ENCODE peak calls at places on chromosomes 5 and 9, in five cellular contexts. T is CD8-positive, alpha-beta T cell; G is heart right ventricle; J is natural killer cell; C is GM23338. W is an unnamed sample.

GRCh38 chr9:134396258-134396742 is 70.0 kb downstream of the RXRA start:
- DNase-seq in T (peak), G (peak), J (no peak), C (no peak), W (peak)

GRCh38 chr5:67673180-67673579 is 476.6 kb upstream of the CD180 start:
- DNase-seq in T (no peak), G (no peak), J (no peak), C (no peak), W (no peak)

GRCh38 chr9:18989865-18990264 is 43.1 kb downstream of the SAXO1 start:
- DNase-seq in T (no peak), G (no peak), J (no peak), C (no peak), W (no peak)

GRCh38 chr5:82885657-82886389 is 191.4 kb downstream of the TMEM167A start:
- DNase-seq in T (no peak), G (no peak), J (no peak), C (no peak), W (no peak)

GRCh38 chr5:117255211-117256032 is 680.8 kb upstream of the SEMA6A start:
- DNase-seq in T (no peak), G (no peak), J (no peak), C (no peak), W (no peak)

GRCh38 chr9:3337515-3337914 is 188.3 kb downstream of the RFX3 start:
- DNase-seq in T (no peak), G (peak), J (no peak), C (no peak), W (no peak)

GRCh38 chr9:107368696-107369095 is 85.6 kb downstream of the RAD23B start:
- DNase-seq in T (no peak), G (no peak), J (no peak), C (no peak), W (no peak)

GRCh38 chr5:77176429-77176828 is 34.1 kb upstream of the PDE8B start:
- DNase-seq in T (no peak), G (no peak), J (no peak), C (no peak), W (no peak)

GRCh38 chr9:76162751-76163500 is 231.3 kb downstream of the RFK start:
- DNase-seq in T (no peak), G (no peak), J (no peak), C (no peak), W (no peak)

GRCh38 chr5:123752576-123752975 is 240.6 kb downstream of the CSNK1G3 start:
- DNase-seq in T (no peak), G (peak), J (no peak), C (no peak), W (no peak)

GRCh38 chr5:35151151-35151920 is 79.0 kb downstream of the PRLR start:
- DNase-seq in T (no peak), G (no peak), J (no peak), C (peak), W (no peak)

GRCh38 chr5:119470105-119470763 is 17.9 kb downstream of the HSD17B4 start:
- DNase-seq in T (no peak), G (no peak), J (no peak), C (peak), W (peak)

GRCh38 chr9:134454386-134454978 is 128.2 kb downstream of the RXRA start:
- DNase-seq in T (no peak), G (no peak), J (no peak), C (no peak), W (no peak)

GRCh38 chr9:22595805-22596204 is 149.2 kb downstream of the DMRTA1 start:
- DNase-seq in T (no peak), G (no peak), J (no peak), C (no peak), W (no peak)

GRCh38 chr9:89686134-89686533 is 81.3 kb downstream of the GADD45G start:
- DNase-seq in T (no peak), G (no peak), J (no peak), C (no peak), W (no peak)

GRCh38 chr5:72288923-72289322 is 31.1 kb downstream of the MRPS27 start:
- DNase-seq in T (no peak), G (peak), J (no peak), C (no peak), W (no peak)

GRCh38 chr5:39399135-39400036 is 25.4 kb downstream of the DAB2 start:
- DNase-seq in T (no peak), G (peak), J (no peak), C (peak), W (peak)

GRCh38 chr9:109317311-109317978 is 3.4 kb downstream of the EPB41L4B start:
- DNase-seq in T (no peak), G (no peak), J (no peak), C (peak), W (no peak)

GRCh38 chr5:55604611-55605067 is 69.9 kb upstream of the PLPP1 start:
- DNase-seq in T (no peak), G (no peak), J (no peak), C (no peak), W (no peak)

GRCh38 chr9:4141201-4141750 is 158.6 kb downstream of the GLIS3 start:
- DNase-seq in T (no peak), G (no peak), J (no peak), C (no peak), W (no peak)

GRCh38 chr9:101235105-101235866 is 149.5 kb downstream of the BAAT start:
- DNase-seq in T (no peak), G (no peak), J (no peak), C (peak), W (no peak)

GRCh38 chr5:158695595-158696330 is 404.0 kb downstream of the EBF1 start:
- DNase-seq in T (peak), G (peak), J (peak), C (peak), W (peak)

GRCh38 chr5:16492398-16493175 is 27.0 kb upstream of the ZNF622 start:
- DNase-seq in T (no peak), G (peak), J (no peak), C (no peak), W (no peak)

GRCh38 chr9:86974421-86974820 is 27.1 kb upstream of the GAS1 start:
- DNase-seq in T (no peak), G (no peak), J (no peak), C (no peak), W (no peak)

GRCh38 chr5:57406591-57406990 is 76.0 kb downstream of the ACTBL2 start:
- DNase-seq in T (no peak), G (no peak), J (no peak), C (no peak), W (no peak)

GRCh38 chr9:110650261-110650660 is 18.3 kb upstream of the MUSK start:
- DNase-seq in T (no peak), G (no peak), J (no peak), C (no peak), W (no peak)

GRCh38 chr5:109612278-109612905 is 77.3 kb upstream of the MAN2A1 start:
- DNase-seq in T (no peak), G (no peak), J (no peak), C (no peak), W (no peak)

GRCh38 chr9:32722704-32723103 is 60.6 kb upstream of the TMEM215 start:
- DNase-seq in T (no peak), G (no peak), J (no peak), C (no peak), W (no peak)

GRCh38 chr9:126797903-126798302 is 6.9 kb upstream of the ZBTB43 start:
- DNase-seq in T (no peak), G (no peak), J (no peak), C (no peak), W (no peak)

GRCh38 chr5:141192110-141192725 is at the start of gene PCDHB10:
- DNase-seq in T (no peak), G (no peak), J (no peak), C (peak), W (peak)

GRCh38 chr5:132102101-132102701 is 28.6 kb downstream of the CSF2 start:
- DNase-seq in T (peak), G (no peak), J (peak), C (no peak), W (no peak)

GRCh38 chr9:70136632-70137031 is 93.0 kb downstream of the MAMDC2 start:
- DNase-seq in T (no peak), G (no peak), J (no peak), C (no peak), W (no peak)

GRCh38 chr5:143676794-143677193 is 135.2 kb upstream of the HMHB1 start:
- DNase-seq in T (no peak), G (peak), J (no peak), C (no peak), W (no peak)

GRCh38 chr5:155872801-155873200 is 454.2 kb upstream of the SGCD start:
- DNase-seq in T (no peak), G (peak), J (no peak), C (no peak), W (no peak)

GRCh38 chr5:155870636-155871035 is 456.3 kb upstream of the SGCD start:
- DNase-seq in T (no peak), G (no peak), J (no peak), C (no peak), W (no peak)

GRCh38 chr5:155871623-155872022 is 455.3 kb upstream of the SGCD start:
- DNase-seq in T (no peak), G (peak), J (no peak), C (peak), W (no peak)

DNA sequence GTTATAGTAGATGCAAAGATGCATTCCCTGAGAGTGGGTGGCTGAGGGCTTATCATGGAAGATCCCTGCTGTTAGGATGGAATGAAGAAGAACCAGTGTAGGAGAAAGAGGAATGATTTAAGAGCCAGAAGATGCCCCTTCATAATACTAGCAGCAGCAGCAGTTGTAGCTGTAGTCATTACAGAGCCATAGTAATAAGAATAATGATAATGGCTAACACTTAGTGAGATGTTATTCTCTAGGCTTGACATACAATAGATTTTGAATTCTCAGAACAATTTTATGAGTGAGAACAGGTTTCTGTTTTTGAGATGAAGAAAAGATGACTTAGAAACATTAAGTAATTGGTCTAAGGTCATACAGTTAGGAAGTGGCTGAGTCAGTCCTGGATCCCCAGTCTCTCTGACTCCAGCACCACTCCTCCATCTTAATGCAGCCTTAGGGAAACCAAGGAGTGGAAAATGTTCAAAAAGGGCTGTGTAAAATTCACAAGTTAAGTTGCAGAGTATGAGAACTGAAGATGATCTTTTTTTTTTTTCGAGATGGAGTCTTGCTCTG is 459.4 kb upstream of the SGCD start:
- DNase-seq in T (no peak), G (no peak), J (no peak), C (no peak), W (no peak)
- TF ChIP-seq CTCF in T (no peak), G (no peak), J (no peak), C (no peak), W (no peak)

DNA sequence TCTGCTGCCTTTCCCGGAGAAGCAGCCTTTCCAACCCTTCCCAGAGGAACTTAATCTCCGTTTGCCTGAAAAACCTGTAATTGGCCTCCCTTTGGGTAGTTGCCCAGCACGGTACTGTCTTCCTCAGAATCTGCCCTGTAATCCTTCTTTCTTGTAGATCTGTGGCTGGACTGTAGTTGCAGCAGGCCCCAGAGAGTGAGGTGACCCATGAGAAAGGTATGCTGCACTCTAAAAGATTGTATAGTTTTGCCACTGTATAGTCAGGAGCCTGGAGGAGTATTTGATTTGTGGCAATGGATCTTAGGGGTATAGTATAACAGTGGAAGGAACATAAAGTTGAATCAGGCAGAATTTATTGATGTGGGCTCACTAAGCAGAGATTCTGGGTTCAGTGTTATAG is 11.8 kb downstream of the SPIN1 start:
- DNase-seq in T (no peak), G (no peak), J (no peak), C (no peak), W (no peak)
- TF ChIP-seq CTCF in T (no peak), G (no peak), J (no peak), C (no peak), W (no peak)

GRCh38 chr5:139190125-139190524 is 8.0 kb downstream of the SIL1 start:
- DNase-seq in T (no peak), G (no peak), J (no peak), C (no peak), W (no peak)

GRCh38 chr5:139197710-139198669 is at the start of gene SIL1:
- DNase-seq in T (peak), G (peak), J (peak), C (peak), W (peak)

GRCh38 chr5:139194486-139194885 is 3.7 kb downstream of the SIL1 start:
- DNase-seq in T (no peak), G (no peak), J (no peak), C (no peak), W (no peak)

GRCh38 chr5:139188558-139189270 is 9.5 kb downstream of the SIL1 start:
- DNase-seq in T (no peak), G (no peak), J (no peak), C (no peak), W (no peak)

DNA sequence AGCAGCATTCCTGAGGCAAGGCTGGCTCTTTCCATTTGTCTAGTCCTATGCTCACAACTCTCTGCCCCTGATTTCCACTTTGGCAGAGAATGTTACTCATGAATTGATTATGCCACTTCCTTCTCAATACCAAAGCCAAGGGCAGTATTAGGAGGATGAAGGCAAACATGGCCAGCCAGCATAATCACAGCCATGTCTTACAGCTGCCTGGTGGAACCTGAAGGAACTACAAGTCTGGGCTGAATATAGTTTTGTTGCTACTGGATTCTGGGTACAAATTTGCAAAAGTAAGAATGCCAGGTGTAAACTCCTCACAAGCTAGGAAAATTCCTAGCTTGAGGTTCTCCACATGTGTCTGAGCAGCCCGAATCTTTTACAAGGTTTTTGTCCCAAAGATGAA is 4.2 kb downstream of the SIL1 start:
- DNase-seq in T (no peak), G (no peak), J (no peak), C (peak), W (no peak)
- TF ChIP-seq CTCF in T (peak), G (no peak), J (no peak), C (peak), W (no peak)

DNA sequence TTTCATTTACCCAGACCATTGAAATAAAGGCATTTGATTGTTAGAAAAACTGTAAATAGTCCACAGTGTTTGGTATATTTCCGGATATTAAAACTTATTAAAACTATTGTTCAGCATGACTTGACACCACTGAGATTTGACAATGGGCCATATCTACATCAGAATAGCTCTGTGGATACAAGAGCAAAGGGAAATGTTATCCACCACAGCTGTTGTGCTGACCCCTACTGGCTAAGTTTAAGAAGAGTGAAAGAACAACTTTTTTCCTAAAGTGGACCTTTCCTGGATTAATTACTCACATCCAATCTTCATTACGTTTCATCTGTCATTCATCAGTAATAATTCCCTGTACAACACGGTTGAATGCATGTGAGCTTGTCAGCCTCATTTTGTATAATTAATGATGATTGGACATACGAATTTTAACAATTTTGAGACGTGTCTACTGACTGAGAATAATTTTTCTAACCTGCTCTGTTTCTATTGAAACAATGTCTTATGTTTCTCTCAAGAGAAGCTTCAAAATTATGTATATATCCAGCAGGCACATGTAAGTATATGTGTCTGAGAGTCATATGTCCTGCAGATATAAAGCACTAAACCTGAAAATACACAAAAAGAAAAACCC is 1952.5 kb downstream of the MAT2B start:
- DNase-seq in T (no peak), G (no peak), J (no peak), C (peak), W (peak)
- TF ChIP-seq CTCF in T (no peak), G (no peak), J (no peak), C (peak), W (peak)

GRCh38 chr9:88174324-88174723 is 36.0 kb upstream of the SPATA31C2 start:
- DNase-seq in T (no peak), G (no peak), J (no peak), C (no peak), W (no peak)
- TF ChIP-seq CTCF in T (no peak), G (no peak), J (no peak), C (peak), W (no peak)